ENCODE peak calls at places on chromosomes 2 and 18, in ten cellular contexts. H is AG09309, R is endothelial cell, L is RPMI8226, G is H54, P is GM12892, S is NCI-H460, O is caudate nucleus, Z is midbrain, X is HFFc6. M is an unnamed sample.
A peak's percentile ranks its signal among the peaks of the same experiment; 100 is the strongest.

GRCh38 chr2:58448065-58448507 is 207.0 kb upstream of the FANCL start:
- DNase-seq in H (peak; percentile 31), R (peak; percentile 73), L (peak; percentile 64), G (no peak), P (no peak), S (peak; percentile 85), O (peak; percentile 51), Z (peak; percentile 92), X (peak; percentile 63), M (no peak)

GRCh38 chr2:11234309-11234708 is 79.0 kb downstream of the SLC66A3 start:
- DNase-seq in H (no peak), R (no peak), L (no peak), G (no peak), P (no peak), S (peak; percentile 27), O (no peak), Z (no peak), X (no peak), M (no peak)

GRCh38 chr2:55779459-55780421 is 86.1 kb upstream of the PNPT1 start:
- DNase-seq in H (peak; percentile 24), R (no peak), L (no peak), G (peak; percentile 55), P (no peak), S (peak; percentile 84), O (no peak), Z (no peak), X (peak; percentile 84), M (no peak)

GRCh38 chr18:70380915-70381896 is 92.4 kb downstream of the SOCS6 start:
- DNase-seq in H (no peak), R (no peak), L (no peak), G (no peak), P (no peak), S (peak; percentile 78), O (peak; percentile 61), Z (peak; percentile 83), X (no peak), M (no peak)

GRCh38 chr2:225274751-225275150 is 124.8 kb upstream of the NYAP2 start:
- DNase-seq in H (no peak), R (no peak), L (peak; percentile 87), G (no peak), P (no peak), S (no peak), O (no peak), Z (no peak), X (no peak), M (no peak)

GRCh38 chr2:237400199-237400598 is 13.8 kb downstream of the COL6A3 start:
- DNase-seq in H (no peak), R (no peak), L (no peak), G (no peak), P (no peak), S (no peak), O (no peak), Z (no peak), X (no peak), M (no peak)

GRCh38 chr2:231189571-231190495 is 8.6 kb upstream of the ARMC9 start:
- DNase-seq in H (no peak), R (no peak), L (no peak), G (peak; percentile 29), P (no peak), S (no peak), O (no peak), Z (no peak), X (no peak), M (no peak)

GRCh38 chr18:44924750-44925534 is 244.3 kb downstream of the SETBP1 start:
- DNase-seq in H (no peak), R (no peak), L (no peak), G (no peak), P (no peak), S (no peak), O (no peak), Z (no peak), X (no peak), M (no peak)

GRCh38 chr18:76426738-76427305 is 68.2 kb downstream of the ZNF516 start:
- DNase-seq in H (no peak), R (peak; percentile 76), L (peak; percentile 12), G (no peak), P (no peak), S (peak; percentile 4), O (no peak), Z (peak; percentile 15), X (peak; percentile 21), M (no peak)

GRCh38 chr2:2484301-2484700 is 153.2 kb upstream of the MYT1L start:
- DNase-seq in H (no peak), R (no peak), L (no peak), G (no peak), P (no peak), S (no peak), O (no peak), Z (no peak), X (no peak), M (no peak)

M was measured in D721Med.